ENCODE peak calls at places on chromosomes 4 and X, in five cellular contexts. G is NCI-H2081, F is activated B cell treated with CpG ODN at 0.5 μM for 24 hours, J is kidney tubule cell, X is AG08396. R is an unnamed sample.
A peak's percentile ranks its signal among the peaks of the same experiment; 100 is the strongest.

GRCh38 chr4:5330339-5330738 is 279.1 kb downstream of the STK32B start:
- DNase-seq in G (no peak), F (no peak), J (no peak), X (no peak), R (no peak)

GRCh38 chr4:52665592-52665991 is 6.5 kb upstream of the USP46 start:
- DNase-seq in G (no peak), F (no peak), J (peak; percentile 11), X (no peak), R (no peak)

GRCh38 chrX:97529801-97530200 is 646.1 kb downstream of the RPA4 start:
- DNase-seq in G (no peak), F (no peak), J (peak; percentile 10), X (no peak), R (no peak)

GRCh38 chr4:13108096-13108495 is 376.0 kb downstream of the RAB28 start:
- DNase-seq in G (no peak), F (no peak), J (no peak), X (no peak), R (no peak)

GRCh38 chr4:68724426-68724825 is 54.0 kb upstream of the UGT2B15 start:
- DNase-seq in G (no peak), F (no peak), J (no peak), X (no peak), R (no peak)

GRCh38 chr4:122163767-122164166 is 11.6 kb downstream of the BLTP1 start:
- DNase-seq in G (no peak), F (no peak), J (no peak), X (no peak), R (no peak)

GRCh38 chr4:157804986-157805385 is 367.8 kb downstream of the GASK1B start:
- DNase-seq in G (peak; percentile 50), F (no peak), J (peak; percentile 2), X (no peak), R (no peak)

GRCh38 chrX:86133761-86134160 is 14.5 kb upstream of the DACH2 start:
- DNase-seq in G (peak; percentile 25), F (no peak), J (peak; percentile 32), X (peak; percentile 5), R (peak; percentile 14)

GRCh38 chrX:71098302-71098701 is 2.7 kb downstream of the FOXO4 start:
- DNase-seq in G (no peak), F (peak; percentile 53), J (peak; percentile 31), X (peak; percentile 25), R (peak; percentile 27)

GRCh38 chr4:84483738-84484137 is 15.4 kb downstream of the NKX6-1 start:
- DNase-seq in G (no peak), F (no peak), J (no peak), X (no peak), R (no peak)

GRCh38 chrX:14362731-14363130 is 166.6 kb upstream of the GLRA2 start:
- DNase-seq in G (no peak), F (no peak), J (peak; percentile 20), X (no peak), R (peak; percentile 30)

GRCh38 chr4:156832886-156833285 is 138.7 kb downstream of the PDGFC start:
- DNase-seq in G (no peak), F (no peak), J (no peak), X (no peak), R (no peak)

GRCh38 chrX:72130762-72131231 is 918 bp downstream of the RTL5 start:
- DNase-seq in G (no peak), F (no peak), J (no peak), X (no peak), R (no peak)

R was measured in AG08395.